ENCODE peak calls at places on chromosomes 1 and 21, in six cellular contexts. C is stimulated activated CD4-positive, alpha-beta T cell treated with anti-CD3 and anti-CD28 coated beads, Interleukin-15, amount 100 ng/mL, for 48 hours; D is mucosa of descending colon; K is HEK293T; T is NCI-H2171 treated with DMSO at 0.1 percent for 48 hours; X is heart right ventricle. B is an unnamed sample.

GRCh38 chr1:215807926-215808325 is 240.8 kb downstream of the KCTD3 start:
- DNase-seq in C (no peak), D (no peak), K (no peak), T (no peak), X (no peak), B (no peak)

GRCh38 chr21:38817371-38818335 is 11.9 kb downstream of the ETS2 start:
- DNase-seq in C (no peak), D (peak; percentile 53), K (no peak), T (no peak), X (no peak), B (no peak)

GRCh38 chr21:34836103-34836932 is 167.5 kb downstream of the CLIC6 start:
- DNase-seq in C (peak; percentile 46), D (no peak), K (no peak), T (no peak), X (no peak), B (no peak)

GRCh38 chr1:184030433-184031126 is 6.9 kb downstream of the COLGALT2 start:
- DNase-seq in C (no peak), D (no peak), K (no peak), T (no peak), X (no peak), B (no peak)

GRCh38 chr21:39461419-39461818 is 9.6 kb downstream of the SH3BGR start:
- DNase-seq in C (no peak), D (no peak), K (no peak), T (no peak), X (no peak), B (no peak)

GRCh38 chr1:166184012-166184411 is 17.2 kb upstream of the FAM78B start:
- DNase-seq in C (no peak), D (no peak), K (no peak), T (no peak), X (no peak), B (no peak)

GRCh38 chr1:116345830-116346229 is 27.2 kb upstream of the ATP1A1 start:
- DNase-seq in C (no peak), D (no peak), K (no peak), T (peak; percentile 89), X (no peak), B (no peak)

GRCh38 chr1:179875606-179876288 is 1.9 kb downstream of the TOR1AIP2 start:
- DNase-seq in C (no peak), D (no peak), K (no peak), T (no peak), X (no peak), B (no peak)

GRCh38 chr1:117069220-117069844 is 9.2 kb downstream of the TTF2 start:
- DNase-seq in C (no peak), D (no peak), K (no peak), T (no peak), X (no peak), B (no peak)

GRCh38 chr1:228323401-228323800 is 83.2 kb downstream of the TRIM11 start:
- DNase-seq in C (no peak), D (no peak), K (no peak), T (no peak), X (no peak), B (no peak)

GRCh38 chr1:54583868-54584267 is 35.8 kb downstream of the ACOT11 start:
- DNase-seq in C (no peak), D (no peak), K (no peak), T (no peak), X (no peak), B (no peak)

GRCh38 chr1:35202048-35202719 is 9.2 kb upstream of the SFPQ start:
- DNase-seq in C (peak; percentile 54), D (peak; percentile 84), K (peak; percentile 70), T (peak; percentile 84), X (no peak), B (peak; percentile 64)

GRCh38 chr1:243287652-243288051 is 31.8 kb downstream of the SDCCAG8 start:
- DNase-seq in C (no peak), D (no peak), K (no peak), T (no peak), X (no peak), B (peak; percentile 96)

GRCh38 chr1:67614511-67614934 is 70.5 kb upstream of the GADD45A start:
- DNase-seq in C (no peak), D (no peak), K (no peak), T (no peak), X (no peak), B (no peak)

GRCh38 chr21:17925000-17925610 is 105.9 kb upstream of the C21orf91 start:
- DNase-seq in C (peak; percentile 23), D (peak; percentile 74), K (peak; percentile 76), T (peak; percentile 67), X (no peak), B (peak; percentile 55)

GRCh38 chr21:46454634-46455390 is 3.9 kb upstream of the DIP2A start:
- DNase-seq in C (no peak), D (no peak), K (no peak), T (no peak), X (no peak), B (peak; percentile 42)

GRCh38 chr1:11067716-11068495 is 8.1 kb upstream of the SRM start:
- DNase-seq in C (no peak), D (no peak), K (peak; percentile 3), T (no peak), X (no peak), B (no peak)

GRCh38 chr1:23208527-23208926 is 8.8 kb downstream of the HTR1D start:
- DNase-seq in C (no peak), D (no peak), K (no peak), T (no peak), X (no peak), B (no peak)

GRCh38 chr1:90074137-90074536 is 79.2 kb downstream of the ZNF326 start:
- DNase-seq in C (no peak), D (no peak), K (no peak), T (no peak), X (no peak), B (no peak)

GRCh38 chr1:183493540-183494245 is 21.4 kb downstream of the SMG7 start:
- DNase-seq in C (no peak), D (no peak), K (no peak), T (peak; percentile 52), X (no peak), B (no peak)

GRCh38 chr1:107407011-107407410 is 266.2 kb downstream of the NTNG1 start:
- DNase-seq in C (no peak), D (no peak), K (no peak), T (no peak), X (no peak), B (no peak)

GRCh38 chr1:236904874-236905741 is 99.1 kb downstream of the MT1HL1 start:
- DNase-seq in C (no peak), D (no peak), K (no peak), T (no peak), X (no peak), B (peak; percentile 24)

GRCh38 chr1:158035976-158036583 is 42.6 kb downstream of the KIRREL1 start:
- DNase-seq in C (no peak), D (peak; percentile 66), K (peak; percentile 36), T (no peak), X (no peak), B (peak; percentile 72)

GRCh38 chr1:178643871-178644270 is 81.2 kb upstream of the RALGPS2 start:
- DNase-seq in C (no peak), D (no peak), K (no peak), T (no peak), X (no peak), B (no peak)

GRCh38 chr1:50977575-50978143 is 7.6 kb downstream of the CDKN2C start:
- DNase-seq in C (no peak), D (peak; percentile 66), K (no peak), T (peak; percentile 59), X (peak; percentile 79), B (no peak)

GRCh38 chr1:185478878-185479277 is 161.8 kb upstream of the IVNS1ABP start:
- DNase-seq in C (no peak), D (peak; percentile 43), K (no peak), T (no peak), X (no peak), B (no peak)

GRCh38 chr1:225348400-225348799 is 79.4 kb downstream of the LBR start:
- DNase-seq in C (no peak), D (no peak), K (no peak), T (no peak), X (no peak), B (no peak)

GRCh38 chr21:26366781-26367180 is 196.2 kb upstream of the APP start:
- DNase-seq in C (no peak), D (no peak), K (no peak), T (no peak), X (no peak), B (no peak)

B was measured in dermis microvascular lymphatic vessel endothelial cell.